ENCODE peak calls at places on chromosome 9, in seven cellular contexts. G, R, Q, B, L, F and Y are unnamed samples.

GRCh38 chr9:37938121-37938906 is 34.4 kb upstream of the SLC25A51 start:
- DNase-seq in G (no peak), R (no peak), Q (no peak), B (no peak), L (peak; percentile 87), F (no peak), Y (no peak)

GRCh38 chr9:71145179-71145578 is 23.8 kb upstream of the TRPM3 start:
- DNase-seq in G (no peak), R (no peak), Q (no peak), B (no peak), L (no peak), F (no peak), Y (no peak)

GRCh38 chr9:592225-592624 is 249.3 kb upstream of the DMRT1 start:
- DNase-seq in G (no peak), R (no peak), Q (no peak), B (peak; percentile 79), L (no peak), F (no peak), Y (no peak)

GRCh38 chr9:98906273-98907040 is 37.2 kb upstream of the COL15A1 start:
- DNase-seq in G (no peak), R (no peak), Q (no peak), B (no peak), L (no peak), F (no peak), Y (no peak)

GRCh38 chr9:32584784-32585183 is 11.8 kb upstream of the NDUFB6 start:
- DNase-seq in G (no peak), R (no peak), Q (no peak), B (no peak), L (no peak), F (no peak), Y (no peak)

GRCh38 chr9:110106698-110107097 is 101.3 kb downstream of the C9orf152 start:
- DNase-seq in G (no peak), R (no peak), Q (no peak), B (no peak), L (no peak), F (no peak), Y (no peak)

GRCh38 chr9:89138463-89139390 is 39.9 kb downstream of the SHC3 start:
- DNase-seq in G (no peak), R (no peak), Q (no peak), B (no peak), L (no peak), F (no peak), Y (no peak)

GRCh38 chr9:136194540-136194939 is 10.4 kb downstream of the LHX3 start:
- DNase-seq in G (no peak), R (no peak), Q (no peak), B (no peak), L (no peak), F (peak; percentile 36), Y (no peak)

DNA sequence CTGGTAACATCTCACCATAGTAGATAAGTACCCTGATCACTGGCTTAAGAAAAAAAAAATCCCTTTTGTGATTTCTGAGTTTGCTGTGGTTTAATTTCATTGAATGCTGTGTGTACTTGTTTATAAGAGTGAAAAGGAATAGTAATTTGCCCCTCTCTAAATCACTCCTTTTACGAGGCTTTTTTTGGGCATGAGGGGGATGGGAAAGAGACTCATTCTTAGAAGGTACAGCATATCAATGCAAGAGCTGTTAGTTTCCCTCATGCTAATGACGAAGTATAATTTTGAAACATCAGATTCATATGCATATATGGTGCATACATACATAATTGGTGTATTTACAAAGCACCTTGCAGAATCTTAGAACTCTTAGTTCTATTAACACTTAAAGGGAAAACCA is 2.4 kb upstream of the SLC44A1 start:
- DNase-seq in G (no peak), R (no peak), Q (no peak), B (no peak), L (no peak), F (no peak), Y (no peak)
- H3K4me3 ChIP-seq in G (peak overlapping the region; percentile 59), R (no peak overlapping the region), Q (no peak overlapping the region), B (no peak overlapping the region), L (no peak overlapping the region), F (no peak overlapping the region), Y (no peak overlapping the region)

DNA sequence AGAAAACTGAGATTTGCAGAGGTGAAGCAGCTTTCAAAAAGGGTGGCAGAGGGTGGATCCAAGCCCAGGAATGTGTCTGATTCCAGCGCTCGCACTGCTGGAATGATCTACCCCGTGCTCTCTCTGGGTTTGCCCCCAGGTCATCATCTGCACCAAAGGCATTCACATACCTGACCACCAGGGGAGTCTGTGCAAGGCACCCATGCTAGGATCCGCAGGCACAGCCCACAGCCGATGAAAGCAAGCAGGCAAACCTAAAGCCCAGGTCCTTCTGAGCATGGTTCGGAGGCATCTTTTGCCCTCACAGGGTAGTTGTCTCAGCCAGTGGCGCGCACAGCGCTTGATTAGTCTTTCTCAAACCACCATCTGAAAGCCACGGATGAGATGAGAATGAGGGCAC is 56.6 kb downstream of the TEK start:
- DNase-seq in G (no peak), R (no peak), Q (no peak), B (no peak), L (no peak), F (no peak), Y (no peak)
- TF ChIP-seq CTCF in G (no peak), R (no peak), Q (no peak), B (no peak), L (no peak), F (no peak), Y (no peak)

DNA sequence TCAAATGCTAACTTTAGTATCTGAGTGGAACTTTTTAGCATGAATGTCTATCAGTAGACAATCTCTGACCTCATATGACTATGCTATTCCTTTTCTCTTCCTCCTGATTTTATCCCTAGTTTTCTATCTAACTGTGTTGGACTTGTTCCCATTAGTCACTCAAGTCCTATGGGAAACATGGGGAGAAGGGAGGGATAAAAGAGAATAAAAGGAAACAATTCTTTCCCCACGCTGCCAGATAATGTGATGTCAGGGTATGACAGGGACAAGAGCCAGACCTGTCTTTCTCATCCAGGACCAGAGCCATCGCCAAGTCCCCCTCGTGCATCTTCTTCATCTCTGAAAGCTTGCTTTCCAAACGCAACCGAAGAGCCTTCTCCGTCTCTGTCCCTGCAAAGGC is 43.9 kb downstream of the CDK5RAP2 start:
- DNase-seq in G (no peak), R (no peak), Q (no peak), B (no peak), L (no peak), F (no peak), Y (no peak)
- H3K4me3 ChIP-seq in G (no peak overlapping the region), R (no peak overlapping the region), Q (no peak overlapping the region), B (no peak overlapping the region), L (no peak overlapping the region), F (no peak overlapping the region), Y (no peak overlapping the region)

GRCh38 chr9:21491742-21492141 is 9.6 kb upstream of the IFNE start:
- DNase-seq in G (no peak), R (no peak), Q (no peak), B (no peak), L (no peak), F (no peak), Y (no peak)
- TF ChIP-seq CTCF in G (no peak), R (no peak), Q (no peak), B (peak; percentile 24), L (no peak), F (peak; percentile 31), Y (no peak)

GRCh38 chr9:135106551-135107270 is 19.2 kb downstream of the OLFM1 start:
- DNase-seq in G (no peak), R (no peak), Q (no peak), B (no peak), L (no peak), F (no peak), Y (no peak)

GRCh38 chr9:135105211-135105745 is 17.8 kb downstream of the OLFM1 start:
- DNase-seq in G (no peak), R (no peak), Q (no peak), B (no peak), L (no peak), F (no peak), Y (no peak)

GRCh38 chr9:135107592-135108235 is 20.2 kb downstream of the OLFM1 start:
- DNase-seq in G (no peak), R (no peak), Q (no peak), B (no peak), L (no peak), F (no peak), Y (no peak)

GRCh38 chr9:135104761-135105160 is 17.3 kb downstream of the OLFM1 start:
- DNase-seq in G (no peak), R (no peak), Q (no peak), B (no peak), L (no peak), F (no peak), Y (no peak)

DNA sequence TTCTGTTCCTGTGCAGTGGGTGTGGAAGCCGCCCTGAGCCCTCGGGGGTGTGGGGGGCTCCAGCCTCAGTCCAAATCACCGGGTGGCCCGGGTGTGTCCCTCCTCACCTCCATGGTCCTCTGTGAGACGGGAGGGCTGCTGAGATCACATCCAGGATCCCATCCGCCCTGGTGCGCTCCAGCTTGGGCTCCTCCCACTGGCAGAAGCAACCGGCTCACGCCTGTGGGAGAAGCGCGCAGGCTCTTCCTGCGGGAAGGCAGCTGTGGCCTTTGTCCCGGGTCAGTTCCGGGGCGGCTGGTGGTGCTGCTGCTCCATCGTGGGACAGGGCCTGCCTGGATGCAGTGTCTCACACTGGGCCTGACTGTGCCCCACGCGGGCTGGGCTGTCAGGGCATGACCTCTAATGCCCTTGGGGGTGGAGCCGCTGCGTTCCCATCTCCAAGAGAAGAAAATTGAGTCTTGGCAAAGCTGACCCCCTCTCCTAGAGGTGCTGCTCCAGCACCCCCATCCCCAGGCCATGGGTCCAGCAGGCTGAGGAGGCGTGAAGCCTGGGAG is 18.5 kb downstream of the OLFM1 start:
- DNase-seq in G (no peak), R (no peak), Q (no peak), B (no peak), L (no peak), F (no peak), Y (no peak)
- H3K4me3 ChIP-seq in G (no peak overlapping the region), R (no peak overlapping the region), Q (no peak overlapping the region), B (no peak overlapping the region), L (no peak overlapping the region), F (no peak overlapping the region), Y (no peak overlapping the region)

GRCh38 chr9:101711330-101711941 is 27.0 kb downstream of the GRIN3A start:
- DNase-seq in G (peak; percentile 20), R (no peak), Q (no peak), B (no peak), L (no peak), F (peak; percentile 28), Y (peak; percentile 44)
- TF ChIP-seq CTCF in G (peak; percentile 64), R (peak; percentile 34), Q (peak; percentile 50), B (peak; percentile 41), L (peak; percentile 92), F (peak; percentile 44), Y (peak; percentile 92)

GRCh38 chr9:131620764-131621520 is 75.6 kb downstream of the PRRT1B start:
- DNase-seq in G (no peak), R (no peak), Q (no peak), B (no peak), L (no peak), F (no peak), Y (no peak)

GRCh38 chr9:131623655-131624330 is 78.5 kb downstream of the PRRT1B start:
- DNase-seq in G (no peak), R (no peak), Q (no peak), B (no peak), L (no peak), F (no peak), Y (no peak)

GRCh38 chr9:131619680-131620079 is 74.4 kb downstream of the PRRT1B start:
- DNase-seq in G (no peak), R (no peak), Q (no peak), B (no peak), L (no peak), F (no peak), Y (no peak)

GRCh38 chr9:131622536-131622935 is 77.2 kb downstream of the PRRT1B start:
- DNase-seq in G (no peak), R (no peak), Q (no peak), B (no peak), L (no peak), F (no peak), Y (peak; percentile 85)

GRCh38 chr9:131621551-131622321 is 76.4 kb downstream of the PRRT1B start:
- DNase-seq in G (no peak), R (no peak), Q (peak; percentile 81), B (no peak), L (no peak), F (no peak), Y (peak; percentile 81)
- H3K4me3 ChIP-seq in G (no peak overlapping the region), R (no peak overlapping the region), Q (no peak overlapping the region), B (no peak overlapping the region), L (no peak overlapping the region), F (no peak overlapping the region), Y (peak overlapping the region; percentile 33)